ENCODE peak calls at places on chromosome 3, in five cellular contexts. P is K562, W is HepG2, S is SK-N-SH, D is GM12878. N is an unnamed sample.

GRCh38 chr3:66402596-66403267 is 98.1 kb downstream of the LRIG1 start:
- DNase-seq in P (no peak), D (no peak), W (no peak), S (no peak), N (no peak)

GRCh38 chr3:45688194-45688881 is 858 bp upstream of the SACM1L start:
- DNase-seq in W (peak), S (peak), P (peak), D (no peak), N (peak)

GRCh38 chr3:172568713-172569112 is 45.5 kb upstream of the TNFSF10 start:
- DNase-seq in D (no peak), P (no peak), W (no peak), S (no peak), N (no peak)

GRCh38 chr3:10883478-10884234 is 67.6 kb downstream of the SLC6A11 start:
- DNase-seq in P (peak), W (peak), S (peak), D (no peak), N (peak)

GRCh38 chr3:33940149-33940548 is 141.7 kb downstream of the PDCD6IP start:
- DNase-seq in S (no peak), W (no peak), P (no peak), D (no peak), N (no peak)

GRCh38 chr3:112471926-112472325 is 27.3 kb downstream of the BTLA start:
- DNase-seq in W (no peak), D (no peak), S (no peak), P (no peak), N (no peak)

GRCh38 chr3:79329154-79329553 is 438.6 kb downstream of the ROBO1 start:
- DNase-seq in S (no peak), W (no peak), P (no peak), D (no peak), N (no peak)

GRCh38 chr3:170429050-170429449 is 10.4 kb downstream of the CLDN11 start:
- DNase-seq in P (no peak), S (no peak), W (peak), D (no peak), N (no peak)

GRCh38 chr3:130892759-130893239 is 1.1 kb upstream of the ATP2C1 start:
- DNase-seq in D (peak), W (peak), P (peak), S (peak), N (peak)

GRCh38 chr3:4060064-4060463 is 243.1 kb upstream of the SETMAR start:
- DNase-seq in D (no peak), W (peak), S (no peak), P (no peak), N (no peak)

GRCh38 chr3:74904646-74905045 is 290.2 kb upstream of the CNTN3 start:
- DNase-seq in D (no peak), W (no peak), P (no peak), S (no peak), N (no peak)

GRCh38 chr3:140727886-140728285 is 50.0 kb downstream of the TRIM42 start:
- DNase-seq in W (peak), S (no peak), D (no peak), P (no peak), N (no peak)

GRCh38 chr3:14462738-14463137 is 60.3 kb downstream of the SLC6A6 start:
- DNase-seq in W (no peak), S (no peak), D (no peak), P (no peak), N (no peak)

GRCh38 chr3:157330206-157330605 is 106.4 kb upstream of the PTX3 start:
- DNase-seq in S (no peak), D (no peak), P (no peak), W (no peak), N (no peak)

GRCh38 chr3:127090218-127091160 is 102.4 kb upstream of the PRR23E start:
- DNase-seq in P (no peak), D (no peak), S (no peak), W (no peak), N (no peak)

GRCh38 chr3:127087441-127087840 is 104.5 kb downstream of the PLXNA1 start:
- DNase-seq in P (no peak), S (no peak), D (no peak), W (no peak), N (no peak)

GRCh38 chr3:127089487-127090145 is 103.3 kb upstream of the PRR23E start:
- DNase-seq in P (no peak), W (no peak), S (no peak), D (no peak), N (no peak)

GRCh38 chr3:127091376-127091775 is 101.6 kb upstream of the PRR23E start:
- DNase-seq in D (no peak), P (no peak), S (no peak), W (no peak), N (no peak)

GRCh38 chr3:127088511-127089430 is 104.2 kb upstream of the PRR23E start:
- DNase-seq in P (no peak), W (no peak), D (no peak), S (peak), N (no peak)
- TF ChIP-seq FOXM1 in P (no peak), W (no peak), D (no peak), S (no peak), N (no peak)

GRCh38 chr3:71542548-71543370 is 40.8 kb downstream of the FOXP1 start:
- DNase-seq in P (peak), D (no peak), S (peak), W (no peak), N (peak)
- TF ChIP-seq FOXM1 in P (no peak), D (no peak), S (no peak), W (no peak), N (no peak)

GRCh38 chr3:27357665-27358258 is 11.4 kb downstream of the NEK10 start:
- DNase-seq in D (no peak), W (peak), P (peak), S (peak), N (peak)
- TF ChIP-seq FOXM1 in D (peak), W (no peak), P (no peak), S (no peak), N (no peak)

GRCh38 chr3:9649791-9650521 is 651 bp downstream of the MTMR14 start:
- DNase-seq in D (peak), P (peak), S (peak), W (no peak), N (no peak)
- TF ChIP-seq FOXM1 in D (no peak), P (no peak), S (no peak), W (no peak), N (no peak)

DNA sequence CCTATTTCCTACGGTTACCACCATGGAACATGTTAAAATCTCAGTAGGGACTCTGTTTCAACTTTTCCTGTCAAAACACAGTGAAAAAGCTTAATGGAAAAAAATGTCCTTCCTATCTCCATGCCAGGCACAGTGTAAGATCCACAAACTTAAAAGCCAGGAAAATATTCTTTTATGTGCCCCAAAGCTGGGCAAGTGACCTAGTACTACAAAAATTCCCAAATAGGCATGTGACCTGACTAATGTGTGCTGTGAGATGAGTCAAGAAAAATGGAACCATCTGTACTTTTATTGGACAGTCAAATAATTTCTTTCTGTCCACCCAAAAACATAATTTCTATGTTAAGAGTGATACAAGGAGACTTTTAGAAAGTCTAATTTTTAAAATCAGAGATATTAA is 406.0 kb downstream of the ZBTB20 start:
- DNase-seq in W (no peak), D (no peak), S (no peak), P (no peak), N (no peak)
- TF ChIP-seq FOXM1 in W (no peak), D (no peak), S (no peak), P (no peak), N (no peak)

GRCh38 chr3:7385635-7386034 is 524.7 kb downstream of the GRM7 start:
- DNase-seq in D (no peak), W (no peak), P (no peak), S (no peak), N (no peak)
- TF ChIP-seq FOXM1 in D (no peak), W (no peak), P (no peak), S (no peak), N (no peak)

GRCh38 chr3:120561251-120562045 is 34.7 kb upstream of the NDUFB4 start:
- DNase-seq in P (peak), W (peak), D (no peak), S (peak), N (peak)
- TF ChIP-seq FOXM1 in P (no peak), W (no peak), D (no peak), S (no peak), N (no peak)

N was measured in HEK293T.